ENCODE peak calls at places on chromosomes 2 and 18, in four cellular contexts. One of them, this sample, is unnamed.

GRCh38 chr2:88591684-88592083 is 35.6 kb downstream of the EIF2AK3 start:
- DNase-seq in uterus: no peak
- DNase-seq in HepG2: no peak
- DNase-seq in Peyer's patch: no peak
- DNase-seq in this sample: no peak

GRCh38 chr2:46087492-46087891 is 209.7 kb upstream of the EPAS1 start:
- DNase-seq in uterus: no peak
- DNase-seq in HepG2: no peak
- DNase-seq in Peyer's patch: no peak
- DNase-seq in this sample: no peak

GRCh38 chr2:144452169-144453038 is 67.5 kb downstream of the ZEB2 start:
- DNase-seq in uterus: no peak
- DNase-seq in HepG2: no peak
- DNase-seq in Peyer's patch: no peak
- DNase-seq in this sample: no peak

GRCh38 chr2:27282892-27283291 is 663 bp downstream of the TRIM54 start:
- DNase-seq in uterus: no peak
- DNase-seq in HepG2: peak; percentile 53
- DNase-seq in Peyer's patch: no peak
- DNase-seq in this sample: no peak

GRCh38 chr2:167183916-167184315 is 295.6 kb downstream of the XIRP2 start:
- DNase-seq in uterus: no peak
- DNase-seq in HepG2: no peak
- DNase-seq in Peyer's patch: no peak
- DNase-seq in this sample: no peak

GRCh38 chr2:189037518-189037917 is 63.3 kb downstream of the COL3A1 start:
- DNase-seq in uterus: no peak
- DNase-seq in HepG2: no peak
- DNase-seq in Peyer's patch: no peak
- DNase-seq in this sample: no peak

GRCh38 chr2:214401580-214401979 is 9.3 kb upstream of the VWC2L start:
- DNase-seq in uterus: no peak
- DNase-seq in HepG2: no peak
- DNase-seq in Peyer's patch: no peak
- DNase-seq in this sample: no peak

GRCh38 chr18:62294073-62294472 is 31.0 kb upstream of the TNFRSF11A start:
- DNase-seq in uterus: no peak
- DNase-seq in HepG2: no peak
- DNase-seq in Peyer's patch: no peak
- DNase-seq in this sample: no peak

GRCh38 chr18:67730884-67731283 is 214.4 kb upstream of the DSEL start:
- DNase-seq in uterus: no peak
- DNase-seq in HepG2: no peak
- DNase-seq in Peyer's patch: no peak
- DNase-seq in this sample: no peak

GRCh38 chr2:237564526-237565131 is 1.7 kb upstream of the PRLH start:
- DNase-seq in uterus: no peak
- DNase-seq in HepG2: no peak
- DNase-seq in Peyer's patch: no peak
- DNase-seq in this sample: no peak

GRCh38 chr2:227804970-227805369 is 8.7 kb upstream of the CCL20 start:
- DNase-seq in uterus: no peak
- DNase-seq in HepG2: no peak
- DNase-seq in Peyer's patch: no peak
- DNase-seq in this sample: no peak

GRCh38 chr18:37741012-37741586 is 175.5 kb upstream of the CELF4 start:
- DNase-seq in uterus: no peak
- DNase-seq in HepG2: no peak
- DNase-seq in Peyer's patch: no peak
- DNase-seq in this sample: no peak

GRCh38 chr2:37232131-37232933 is 874 bp downstream of the NDUFAF7 start:
- DNase-seq in uterus: no peak
- DNase-seq in HepG2: peak; percentile 12
- DNase-seq in Peyer's patch: peak; percentile 50
- DNase-seq in this sample: peak; percentile 16

GRCh38 chr2:127520424-127520823 is 5.9 kb downstream of the IWS1 start:
- DNase-seq in uterus: no peak
- DNase-seq in HepG2: no peak
- DNase-seq in Peyer's patch: no peak
- DNase-seq in this sample: no peak

GRCh38 chr2:119253114-119253702 is 29.6 kb downstream of the STEAP3 start:
- DNase-seq in uterus: no peak
- DNase-seq in HepG2: no peak
- DNase-seq in Peyer's patch: no peak
- DNase-seq in this sample: no peak

GRCh38 chr18:23243178-23243577 is 107.9 kb downstream of the CABLES1 start:
- DNase-seq in uterus: no peak
- DNase-seq in HepG2: no peak
- DNase-seq in Peyer's patch: no peak
- DNase-seq in this sample: no peak

GRCh38 chr2:172552547-172553291 is 3.2 kb upstream of the PDK1 start:
- DNase-seq in uterus: no peak
- DNase-seq in HepG2: no peak
- DNase-seq in Peyer's patch: no peak
- DNase-seq in this sample: no peak

GRCh38 chr2:33804155-33804554 is 205.1 kb upstream of the FAM98A start:
- DNase-seq in uterus: no peak
- DNase-seq in HepG2: no peak
- DNase-seq in Peyer's patch: no peak
- DNase-seq in this sample: no peak

GRCh38 chr2:97745474-97746172 is 32.2 kb downstream of the ZAP70 start:
- DNase-seq in uterus: no peak
- DNase-seq in HepG2: no peak
- DNase-seq in Peyer's patch: peak; percentile 51
- DNase-seq in this sample: no peak
- H3K4me3 ChIP-seq in uterus: no peak overlapping the region
- H3K4me3 ChIP-seq in HepG2: no peak overlapping the region
- H3K4me3 ChIP-seq in Peyer's patch: no peak overlapping the region
- H3K4me3 ChIP-seq in this sample: no peak overlapping the region

GRCh38 chr2:134458454-134458853 is 204.6 kb downstream of the MGAT5 start:
- DNase-seq in uterus: no peak
- DNase-seq in HepG2: no peak
- DNase-seq in Peyer's patch: no peak
- DNase-seq in this sample: no peak

GRCh38 chr2:134457353-134457752 is 203.5 kb downstream of the MGAT5 start:
- DNase-seq in uterus: no peak
- DNase-seq in HepG2: no peak
- DNase-seq in Peyer's patch: peak; percentile 39
- DNase-seq in this sample: no peak

GRCh38 chr2:134459706-134460406 is 206.0 kb downstream of the MGAT5 start:
- DNase-seq in uterus: no peak
- DNase-seq in HepG2: no peak
- DNase-seq in Peyer's patch: peak; percentile 43
- DNase-seq in this sample: peak; percentile 66

GRCh38 chr2:134458950-134459349 is 205.1 kb downstream of the MGAT5 start:
- DNase-seq in uterus: no peak
- DNase-seq in HepG2: no peak
- DNase-seq in Peyer's patch: peak; percentile 43
- DNase-seq in this sample: peak; percentile 43

GRCh38 chr2:134457765-134458202 is 203.9 kb downstream of the MGAT5 start:
- DNase-seq in uterus: no peak
- DNase-seq in HepG2: peak; percentile 86
- DNase-seq in Peyer's patch: peak; percentile 38
- DNase-seq in this sample: peak; percentile 66
- TF ChIP-seq POLR2A in uterus: no peak
- TF ChIP-seq POLR2A in HepG2: no peak
- TF ChIP-seq POLR2A in Peyer's patch: no peak
- TF ChIP-seq POLR2A in this sample: no peak

GRCh38 chr2:25966531-25967265 is 15.6 kb downstream of the KIF3C start:
- DNase-seq in uterus: no peak
- DNase-seq in HepG2: no peak
- DNase-seq in Peyer's patch: no peak
- DNase-seq in this sample: no peak
- TF ChIP-seq CTCF in uterus: no peak
- TF ChIP-seq CTCF in HepG2: no peak
- TF ChIP-seq CTCF in Peyer's patch: no peak
- TF ChIP-seq CTCF in this sample: no peak

GRCh38 chr2:176189666-176190641 is 1.5 kb downstream of the HOXD1 start:
- DNase-seq in uterus: no peak
- DNase-seq in HepG2: no peak
- DNase-seq in Peyer's patch: no peak
- DNase-seq in this sample: no peak
- H3K4me3 ChIP-seq in uterus: no peak overlapping the region
- H3K4me3 ChIP-seq in HepG2: peak overlapping the region; percentile 59
- H3K4me3 ChIP-seq in Peyer's patch: peak overlapping the region; percentile 90
- H3K4me3 ChIP-seq in this sample: no peak overlapping the region

This sample was measured in lower leg skin.